ENCODE peak calls at places on chromosomes 3 and 15, in ten cellular contexts. A is psoas muscle, G is neural progenitor cell, I is GM23338, M is IMR-90, Q is fibroblast of lung, S is tibial artery, J is left ventricle myocardium inferior, O is MM.1S, N is prostate gland. H is an unnamed sample.

GRCh38 chr15:21267231-21267630 is 173.1 kb downstream of the POTEB3 start:
- DNase-seq in Q (no peak), M (no peak), I (no peak), J (no peak), N (no peak), G (no peak), A (no peak), S (no peak), O (peak; percentile 2), H (no peak)

GRCh38 chr3:1404270-1404669 is 311.4 kb downstream of the CNTN6 start:
- DNase-seq in A (no peak), G (peak; percentile 46), M (no peak), I (peak; percentile 39), J (no peak), Q (no peak), S (no peak), O (no peak), N (no peak), H (no peak)

GRCh38 chr3:107068980-107069379 is 308.3 kb upstream of the CCDC54 start:
- DNase-seq in A (no peak), J (no peak), Q (peak; percentile 25), G (no peak), M (peak; percentile 83), N (no peak), O (no peak), I (no peak), S (no peak), H (no peak)

GRCh38 chr3:12752803-12753202 is 6.3 kb downstream of the TMEM40 start:
- DNase-seq in N (no peak), O (no peak), G (no peak), I (no peak), M (peak; percentile 24), A (no peak), Q (no peak), J (no peak), S (no peak), H (no peak)

GRCh38 chr15:89714775-89715174 is 24.2 kb downstream of the WDR93 start:
- DNase-seq in A (no peak), I (no peak), M (no peak), J (no peak), Q (no peak), N (no peak), S (no peak), O (no peak), G (no peak), H (no peak)

GRCh38 chr3:23685484-23686258 is 120.1 kb upstream of the UBE2E1 start:
- DNase-seq in N (peak; percentile 62), S (peak; percentile 90), Q (peak; percentile 99), O (no peak), J (peak; percentile 32), I (peak; percentile 17), A (peak; percentile 81), M (peak; percentile 99), G (no peak), H (peak; percentile 5)

GRCh38 chr15:75076277-75076676 is 52.9 kb downstream of the PPCDC start:
- DNase-seq in S (no peak), O (no peak), G (no peak), J (no peak), Q (no peak), A (no peak), N (no peak), M (no peak), I (no peak), H (no peak)

GRCh38 chr3:42101048-42101447 is 9.9 kb downstream of the TRAK1 start:
- DNase-seq in J (peak; percentile 45), I (no peak), S (peak; percentile 86), O (no peak), G (no peak), M (peak; percentile 79), N (no peak), A (peak; percentile 71), Q (peak; percentile 84), H (no peak)

GRCh38 chr3:99534951-99535704 is 103.3 kb upstream of the COL8A1 start:
- DNase-seq in S (no peak), G (no peak), A (no peak), N (no peak), J (no peak), M (peak; percentile 93), I (peak; percentile 39), O (no peak), Q (peak; percentile 90), H (no peak)

GRCh38 chr3:81581966-81582599 is 179.4 kb downstream of the GBE1 start:
- DNase-seq in N (no peak), A (no peak), M (peak; percentile 47), O (peak; percentile 26), G (peak; percentile 59), Q (peak; percentile 62), I (peak; percentile 62), J (no peak), S (no peak), H (no peak)

GRCh38 chr15:82554351-82554750 is 14.1 kb upstream of the RPS17 start:
- DNase-seq in J (no peak), S (no peak), G (no peak), Q (no peak), M (no peak), O (no peak), A (no peak), N (peak; percentile 60), I (no peak), H (no peak)

GRCh38 chr15:100131321-100132224 is 210.2 kb downstream of the ADAMTS17 start:
- DNase-seq in A (no peak), J (peak; percentile 68), N (peak; percentile 18), I (peak; percentile 37), O (peak; percentile 55), S (no peak), M (peak; percentile 39), Q (peak; percentile 59), G (peak; percentile 49), H (no peak)

GRCh38 chr3:38644016-38644661 is 5.3 kb downstream of the SCN5A start:
- DNase-seq in Q (no peak), M (no peak), O (no peak), G (no peak), A (no peak), N (no peak), J (no peak), S (peak; percentile 40), I (no peak), H (no peak)

GRCh38 chr3:53256704-53257055 is 858 bp upstream of the TKT start:
- DNase-seq in I (no peak), M (no peak), A (peak; percentile 25), S (no peak), Q (no peak), G (no peak), O (no peak), N (no peak), J (no peak), H (no peak)

GRCh38 chr3:182908471-182908870 is 71.9 kb downstream of the DCUN1D1 start:
- DNase-seq in M (peak; percentile 85), A (no peak), I (no peak), G (no peak), S (no peak), Q (peak; percentile 64), J (no peak), N (no peak), O (no peak), H (no peak)

GRCh38 chr3:36792342-36792741 is 28.0 kb upstream of the DCLK3 start:
- DNase-seq in S (no peak), J (no peak), N (no peak), M (peak; percentile 24), O (peak; percentile 26), Q (peak; percentile 27), I (peak; percentile 86), G (peak; percentile 78), A (no peak), H (no peak)
- TF ChIP-seq CTCF in S (peak; percentile 8), J (peak; percentile 38), N (no peak), M (peak; percentile 47), O (peak; percentile 36), Q (peak; percentile 48), I (peak; percentile 92), G (peak; percentile 69), A (no peak), H (no peak)

GRCh38 chr3:46692566-46692983 is 904 bp downstream of the ALS2CL start:
- DNase-seq in O (no peak), S (peak; percentile 71), Q (no peak), M (no peak), N (peak; percentile 27), G (peak; percentile 22), A (peak; percentile 73), J (no peak), I (peak; percentile 41), H (no peak)

GRCh38 chr3:46693038-46693896 is at the start of gene ALS2CL:
- DNase-seq in Q (no peak), O (peak; percentile 59), A (peak; percentile 79), N (peak; percentile 49), G (peak; percentile 69), J (peak; percentile 64), S (peak; percentile 81), I (peak; percentile 77), M (no peak), H (no peak)

GRCh38 chr3:46693897-46694235 is 387 bp upstream of the ALS2CL start:
- DNase-seq in M (no peak), N (no peak), S (no peak), G (no peak), Q (no peak), A (no peak), O (no peak), I (peak; percentile 36), J (no peak), H (no peak)

GRCh38 chr3:46694520-46694919 is 1.0 kb upstream of the ALS2CL start:
- DNase-seq in I (no peak), O (no peak), N (no peak), G (no peak), S (no peak), M (no peak), J (no peak), Q (no peak), A (no peak), H (no peak)

DNA sequence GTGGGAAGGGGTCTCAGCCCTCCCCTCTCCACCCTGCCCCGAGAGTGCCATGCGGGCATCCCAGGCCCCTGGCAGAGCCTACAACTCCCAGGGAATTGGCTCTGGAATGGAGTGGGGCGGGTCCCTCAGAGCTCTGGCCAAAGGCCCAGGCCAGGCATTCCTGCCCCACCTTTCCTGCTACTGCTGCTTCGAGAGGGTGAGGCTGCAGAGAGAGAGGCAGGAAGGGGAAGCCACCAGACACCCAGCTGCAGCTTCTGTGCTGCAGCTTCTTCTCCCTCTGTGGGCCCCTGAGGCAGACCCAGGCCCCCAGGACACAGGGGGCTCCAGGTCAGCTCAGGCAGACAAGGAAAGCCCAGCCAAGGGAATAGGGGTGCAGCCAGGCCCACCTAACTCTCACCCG is 2.7 kb downstream of the ALS2CL start:
- DNase-seq in Q (no peak), G (no peak), I (no peak), M (no peak), O (no peak), J (peak; percentile 68), S (no peak), A (no peak), N (peak; percentile 32), H (no peak)
- H3K4me1 ChIP-seq in Q (peaks cover 5% of the 10 kb centered on the region), G (peaks cover 4% of the 10 kb centered on the region), I (no peaks in the 10 kb centered on the region), M (peaks cover 10% of the 10 kb centered on the region), O (peaks cover 10% of the 10 kb centered on the region), J (peaks cover 85% of the 10 kb centered on the region), S (peaks cover 2% of the 10 kb centered on the region), A (peaks cover 47% of the 10 kb centered on the region), N (peaks cover 5% of the 10 kb centered on the region), H (peaks cover 74% of the 10 kb centered on the region)

GRCh38 chr3:146080578-146080977 is 80.4 kb downstream of the PLOD2 start:
- DNase-seq in Q (no peak), A (no peak), S (no peak), M (no peak), N (no peak), J (no peak), G (no peak), I (no peak), O (no peak), H (no peak)
- H3K36me3 ChIP-seq in Q (no peaks in the 10 kb centered on the region), A (peaks cover 3% of the 10 kb centered on the region), S (peaks cover 7% of the 10 kb centered on the region), M (peaks cover 7% of the 10 kb centered on the region), N (no peaks in the 10 kb centered on the region), J (peaks cover 35% of the 10 kb centered on the region), G (no peaks in the 10 kb centered on the region), I (no peaks in the 10 kb centered on the region), O (no peaks in the 10 kb centered on the region), H (no peaks in the 10 kb centered on the region)

GRCh38 chr3:192237992-192238608 is 489.2 kb downstream of the FGF12 start:
- DNase-seq in O (no peak), A (no peak), J (no peak), M (no peak), G (peak; percentile 15), N (no peak), Q (no peak), I (peak; percentile 25), S (no peak), H (no peak)
- TF ChIP-seq CTCF in O (peak; percentile 26), A (no peak), J (no peak), M (no peak), G (peak; percentile 22), N (no peak), Q (no peak), I (peak; percentile 63), S (no peak), H (no peak)